ENCODE peak calls at places on chromosomes 13 and 19, in nine cellular contexts. B, N, Y, S, J, E, I, R and M are unnamed samples.

GRCh38 chr13:42959615-42960014 is 32.4 kb downstream of the EPSTI1 start:
- DNase-seq in I (no peak), J (no peak), E (no peak), Y (no peak), B (no peak), S (no peak), R (no peak), N (no peak), M (no peak)

GRCh38 chr19:49716154-49716553 is 25.2 kb downstream of the CPT1C start:
- DNase-seq in E (no peak), N (no peak), I (no peak), S (no peak), Y (no peak), B (no peak), R (no peak), J (no peak), M (no peak)

GRCh38 chr19:46480409-46480808 is 9.0 kb upstream of the PNMA8A start:
- DNase-seq in B (no peak), E (no peak), Y (peak), I (no peak), R (no peak), J (no peak), N (peak), S (peak), M (no peak)

GRCh38 chr19:45187421-45188100 is 9.0 kb downstream of the BLOC1S3 start:
- DNase-seq in B (peak), I (no peak), E (peak), R (peak), J (peak), N (no peak), S (no peak), Y (peak), M (no peak)

GRCh38 chr13:28964052-28964451 is 143.9 kb downstream of the MTUS2 start:
- DNase-seq in S (no peak), I (no peak), R (no peak), J (no peak), Y (no peak), B (no peak), N (no peak), E (no peak), M (no peak)

GRCh38 chr19:55623130-55623868 is 1.1 kb downstream of the ZNF784 start:
- DNase-seq in Y (no peak), J (no peak), S (no peak), R (no peak), N (no peak), B (no peak), I (no peak), E (peak), M (no peak)

GRCh38 chr19:6588508-6589345 is 2.2 kb downstream of the CD70 start:
- DNase-seq in B (no peak), I (no peak), R (no peak), S (no peak), N (no peak), Y (peak), E (peak), J (no peak), M (no peak)

GRCh38 chr13:43085545-43085944 is 62.2 kb downstream of the DNAJC15 start:
- DNase-seq in S (peak), I (no peak), B (no peak), E (peak), Y (no peak), J (peak), N (peak), R (no peak), M (no peak)

GRCh38 chr19:53808710-53809125 is 15.4 kb downstream of the NLRP12 start:
- DNase-seq in J (no peak), Y (peak), N (peak), E (no peak), B (no peak), I (no peak), S (peak), R (no peak), M (no peak)